ENCODE peak calls at places on chromosomes 12 and 14, in seven cellular contexts. T is HEK293T; K is SHP77; C is stimulated activated CD8-positive, alpha-beta memory T cell treated with anti-CD3 and anti-CD28 coated beads, Interleukin-4, amount 100 ng/mL, for 1 hour; A is ovary; U is fibroblast of the aortic adventitia; V is adrenal gland. F is an unnamed sample.

GRCh38 chr12:69046920-69047319 is 113.9 kb upstream of the CPM start:
- DNase-seq in T (no peak), K (no peak), C (no peak), A (no peak), U (no peak), V (no peak), F (no peak)

GRCh38 chr12:117662620-117663395 is 301.4 kb upstream of the NOS1 start:
- DNase-seq in T (no peak), K (no peak), C (no peak), A (no peak), U (no peak), V (no peak), F (no peak)

GRCh38 chr12:50101663-50102062 is 2.1 kb upstream of the GPD1 start:
- DNase-seq in T (peak; percentile 59), K (no peak), C (no peak), A (no peak), U (peak; percentile 57), V (no peak), F (no peak)

GRCh38 chr14:91088585-91088984 is 25.3 kb upstream of the DGLUCY start:
- DNase-seq in T (no peak), K (no peak), C (no peak), A (no peak), U (no peak), V (no peak), F (no peak)

GRCh38 chr12:25994252-25994651 is 35.8 kb downstream of the RASSF8 start:
- DNase-seq in T (no peak), K (no peak), C (no peak), A (no peak), U (peak; percentile 95), V (no peak), F (no peak)

GRCh38 chr12:6692888-6693287 is 3.7 kb upstream of the ZNF384 start:
- DNase-seq in T (no peak), K (no peak), C (no peak), A (no peak), U (no peak), V (no peak), F (no peak)

GRCh38 chr14:103418508-103418818 is 33.2 kb downstream of the MARK3 start:
- DNase-seq in T (no peak), K (no peak), C (no peak), A (no peak), U (peak; percentile 61), V (no peak), F (no peak)

GRCh38 chr14:33959692-33960151 is 8.8 kb upstream of the EGLN3 start:
- DNase-seq in T (no peak), K (peak; percentile 32), C (no peak), A (no peak), U (no peak), V (no peak), F (no peak)

GRCh38 chr12:30200864-30201263 is 417.1 kb upstream of the TMTC1 start:
- DNase-seq in T (no peak), K (no peak), C (no peak), A (no peak), U (no peak), V (no peak), F (no peak)

GRCh38 chr14:73787760-73788508 is 63.7 kb upstream of the PTGR2 start:
- DNase-seq in T (no peak), K (no peak), C (no peak), A (no peak), U (peak; percentile 62), V (no peak), F (no peak)

GRCh38 chr14:102781063-102781462 is 3.8 kb downstream of the TRAF3 start:
- DNase-seq in T (no peak), K (no peak), C (no peak), A (no peak), U (no peak), V (no peak), F (no peak)

GRCh38 chr14:106129274-106129673 is 602.9 kb downstream of the TMEM121 start:
- DNase-seq in T (no peak), K (no peak), C (no peak), A (no peak), U (no peak), V (no peak), F (no peak)

GRCh38 chr12:100142851-100143559 is at the start of gene BLTP3B:
- DNase-seq in T (peak; percentile 91), K (peak; percentile 90), C (peak; percentile 86), A (peak; percentile 92), U (peak; percentile 63), V (peak; percentile 94), F (no peak)

GRCh38 chr12:63802012-63802608 is 22.4 kb downstream of the RXYLT1 start:
- DNase-seq in T (peak; percentile 28), K (peak; percentile 13), C (no peak), A (no peak), U (peak; percentile 56), V (no peak), F (no peak)

GRCh38 chr14:35380794-35381193 is 23.8 kb downstream of the NFKBIA start:
- DNase-seq in T (peak; percentile 37), K (no peak), C (no peak), A (no peak), U (no peak), V (no peak), F (no peak)

GRCh38 chr12:123265851-123266678 is 5.6 kb downstream of the CDK2AP1 start:
- DNase-seq in T (no peak), K (no peak), C (no peak), A (peak; percentile 28), U (no peak), V (no peak), F (no peak)

GRCh38 chr14:75811862-75812505 is 150.9 kb downstream of the TTLL5 start:
- DNase-seq in T (no peak), K (peak; percentile 90), C (no peak), A (no peak), U (no peak), V (no peak), F (no peak)

GRCh38 chr12:11677024-11677423 is 27.6 kb downstream of the ETV6 start:
- DNase-seq in T (no peak), K (no peak), C (no peak), A (no peak), U (no peak), V (no peak), F (no peak)

GRCh38 chr12:24256636-24257150 is 307.2 kb upstream of the SOX5 start:
- DNase-seq in T (no peak), K (no peak), C (no peak), A (no peak), U (no peak), V (no peak), F (no peak)

GRCh38 chr12:7373226-7373625 is 69.4 kb downstream of the ACSM4 start:
- DNase-seq in T (no peak), K (peak; percentile 13), C (no peak), A (no peak), U (no peak), V (no peak), F (no peak)

GRCh38 chr12:76029982-76030377 is 1.6 kb downstream of the PHLDA1 start:
- DNase-seq in T (no peak), K (peak; percentile 12), C (no peak), A (peak; percentile 28), U (peak; percentile 68), V (no peak), F (no peak)

GRCh38 chr12:122137681-122138080 is 36.3 kb downstream of the IL31 start:
- DNase-seq in T (no peak), K (no peak), C (no peak), A (no peak), U (no peak), V (no peak), F (no peak)

GRCh38 chr12:116656371-116656770 is 81.5 kb downstream of the SPRING1 start:
- DNase-seq in T (no peak), K (no peak), C (no peak), A (no peak), U (peak; percentile 50), V (no peak), F (no peak)

F was measured in cortex of kidney.